ENCODE peak calls at places on chromosome 10, in six cellular contexts. I, U, W, G, H and K are unnamed samples.

GRCh38 chr10:42984761-42985325 is 92.0 kb upstream of the RET start:
- DNase-seq in I (no peak), G (no peak), H (no peak), W (peak; percentile 40), U (peak; percentile 6), K (no peak)

GRCh38 chr10:106540606-106541005 is 623.9 kb downstream of the SORCS1 start:
- DNase-seq in W (no peak), I (peak; percentile 79), H (no peak), G (peak; percentile 73), U (no peak), K (no peak)

GRCh38 chr10:94459385-94459784 is 57.0 kb downstream of the TBC1D12 start:
- DNase-seq in U (no peak), H (no peak), W (no peak), I (no peak), G (no peak), K (no peak)

GRCh38 chr10:29127037-29127436 is 161.8 kb upstream of the LYZL1 start:
- DNase-seq in G (no peak), W (no peak), U (no peak), I (no peak), H (no peak), K (no peak)

GRCh38 chr10:52477305-52477704 is 163.2 kb downstream of the DKK1 start:
- DNase-seq in U (no peak), G (no peak), I (no peak), H (no peak), W (no peak), K (no peak)

GRCh38 chr10:79027147-79028055 is 41.4 kb upstream of the ZMIZ1 start:
- DNase-seq in I (no peak), G (no peak), W (peak; percentile 77), U (no peak), H (peak; percentile 46), K (no peak)

GRCh38 chr10:99779335-99779734 is 3.1 kb upstream of the ABCC2 start:
- DNase-seq in I (peak; percentile 85), W (no peak), H (no peak), G (peak; percentile 81), U (no peak), K (no peak)

GRCh38 chr10:45372251-45372951 is 1.6 kb upstream of the ALOX5 start:
- DNase-seq in I (no peak), W (no peak), H (no peak), U (no peak), G (no peak), K (no peak)

GRCh38 chr10:112221545-112221944 is 38.0 kb upstream of the GPAM start:
- DNase-seq in I (no peak), W (no peak), H (no peak), U (no peak), G (no peak), K (no peak)

GRCh38 chr10:71979692-71980062 is 15.5 kb downstream of the CHST3 start:
- DNase-seq in U (no peak), I (no peak), W (no peak), G (no peak), H (no peak), K (no peak)

GRCh38 chr10:69645296-69645665 is 15.2 kb downstream of the FAM241B start:
- DNase-seq in G (no peak), H (peak; percentile 10), W (no peak), U (no peak), I (no peak), K (peak; percentile 79)

GRCh38 chr10:24568042-24568441 is 155.6 kb downstream of the ARHGAP21 start:
- DNase-seq in I (no peak), G (no peak), H (no peak), W (no peak), U (no peak), K (no peak)

GRCh38 chr10:123145542-123146012 is 2.4 kb upstream of the HMX2 start:
- DNase-seq in U (peak; percentile 29), W (no peak), G (no peak), H (no peak), I (no peak), K (no peak)